ENCODE peak calls at places on chromosomes 12 and 14, in four cellular contexts. Y is HepG2, H is K562, X is GM12878. K is an unnamed sample.

GRCh38 chr14:68770051-68770450 is 22.8 kb downstream of the ZFP36L1 start:
- DNase-seq in Y (no peak), H (no peak), X (no peak), K (no peak)

GRCh38 chr14:35932659-35933159 is 106.6 kb downstream of the BRMS1L start:
- DNase-seq in Y (no peak), H (no peak), X (peak; percentile 47), K (no peak)

GRCh38 chr12:69885656-69886055 is 60.6 kb downstream of the MYRFL start:
- DNase-seq in Y (no peak), H (no peak), X (no peak), K (no peak)

GRCh38 chr12:124949779-124950728 is 35.6 kb upstream of the UBC start:
- DNase-seq in Y (no peak), H (no peak), X (no peak), K (peak; percentile 16)

GRCh38 chr14:72921396-72921795 is 4.9 kb upstream of the DCAF4 start:
- DNase-seq in Y (no peak), H (no peak), X (no peak), K (no peak)

GRCh38 chr14:68248481-68249255 is 429.1 kb downstream of the RAD51B start:
- DNase-seq in Y (peak; percentile 54), H (no peak), X (peak; percentile 89), K (peak; percentile 64)

GRCh38 chr12:99529966-99530365 is 117.6 kb upstream of the GARIN6 start:
- DNase-seq in Y (no peak), H (no peak), X (peak; percentile 62), K (no peak)

GRCh38 chr12:68290126-68290525 is 36.7 kb upstream of the IL22 start:
- DNase-seq in Y (no peak), H (no peak), X (peak; percentile 93), K (no peak)

GRCh38 chr12:102816816-102817434 is 100.1 kb downstream of the PAH start:
- DNase-seq in Y (peak; percentile 24), H (peak; percentile 51), X (no peak), K (peak; percentile 31)

GRCh38 chr12:46711756-46712155 is 114.0 kb downstream of the SLC38A4 start:
- DNase-seq in Y (no peak), H (no peak), X (no peak), K (no peak)

GRCh38 chr12:16307843-16308475 is 30.5 kb upstream of the SLC15A5 start:
- DNase-seq in Y (no peak), H (no peak), X (no peak), K (no peak)

GRCh38 chr12:16300222-16300621 is 22.7 kb upstream of the SLC15A5 start:
- DNase-seq in Y (no peak), H (no peak), X (no peak), K (no peak)

GRCh38 chr14:76311410-76311758 is 64.6 kb upstream of the ESRRB start:
- DNase-seq in Y (no peak), H (no peak), X (no peak), K (no peak)

GRCh38 chr12:5739862-5740370 is 205.1 kb downstream of the ANO2 start:
- DNase-seq in Y (no peak), H (no peak), X (no peak), K (no peak)

GRCh38 chr12:122043476-122043875 is 21.8 kb downstream of the BCL7A start:
- DNase-seq in Y (no peak), H (no peak), X (no peak), K (no peak)

GRCh38 chr12:67519824-67520433 is 128.6 kb upstream of the DYRK2 start:
- DNase-seq in Y (no peak), H (no peak), X (no peak), K (no peak)

GRCh38 chr12:51971679-51972423 is 20.4 kb downstream of the ACVR1B start:
- DNase-seq in Y (no peak), H (no peak), X (no peak), K (no peak)

GRCh38 chr12:114799574-114800487 is 115.9 kb upstream of the TBX3 start:
- DNase-seq in Y (peak; percentile 100), H (no peak), X (no peak), K (no peak)

GRCh38 chr14:31902915-31903646 is 174.0 kb upstream of the ARHGAP5 start:
- DNase-seq in Y (no peak), H (peak; percentile 13), X (no peak), K (no peak)

GRCh38 chr12:42320796-42321195 is 5.1 kb downstream of the ZCRB1 start:
- DNase-seq in Y (no peak), H (no peak), X (no peak), K (no peak)

GRCh38 chr12:70243510-70244331 is 488 bp downstream of the CNOT2 start:
- DNase-seq in Y (peak; percentile 43), H (peak; percentile 84), X (no peak), K (peak; percentile 93)

GRCh38 chr14:75995372-75996041 is 9.9 kb downstream of the IFT43 start:
- DNase-seq in Y (no peak), H (no peak), X (no peak), K (no peak)

GRCh38 chr14:77478796-77479195 is 19.8 kb downstream of the ISM2 start:
- DNase-seq in Y (no peak), H (no peak), X (peak; percentile 30), K (no peak)

GRCh38 chr12:24039113-24039525 is 89.6 kb upstream of the SOX5 start:
- DNase-seq in Y (peak; percentile 96), H (no peak), X (no peak), K (no peak)

GRCh38 chr12:109115758-109116610 is at the start of gene ACACB:
- DNase-seq in Y (peak; percentile 94), H (no peak), X (no peak), K (peak; percentile 62)

GRCh38 chr14:23602181-23603095 is 23.8 kb upstream of the JPH4 start:
- DNase-seq in Y (peak; percentile 98), H (no peak), X (no peak), K (no peak)

GRCh38 chr12:90576707-90577106 is 378.3 kb downstream of the CCER1 start:
- DNase-seq in Y (no peak), H (no peak), X (no peak), K (no peak)

GRCh38 chr14:102717211-102717610 is 60.0 kb upstream of the TRAF3 start:
- DNase-seq in Y (no peak), H (no peak), X (no peak), K (no peak)

GRCh38 chr14:54489731-54490447 is 1.1 kb upstream of the GMFB start:
- DNase-seq in Y (no peak), H (no peak), X (no peak), K (no peak)

GRCh38 chr14:105430535-105430934 is 10.9 kb downstream of the MTA1 start:
- DNase-seq in Y (no peak), H (no peak), X (no peak), K (no peak)

GRCh38 chr14:100291305-100292075 is 14.8 kb downstream of the SLC25A29 start:
- DNase-seq in Y (no peak), H (no peak), X (no peak), K (peak; percentile 23)
- TF ChIP-seq REST in Y (no peak), H (no peak), X (no peak), K (no peak)

DNA sequence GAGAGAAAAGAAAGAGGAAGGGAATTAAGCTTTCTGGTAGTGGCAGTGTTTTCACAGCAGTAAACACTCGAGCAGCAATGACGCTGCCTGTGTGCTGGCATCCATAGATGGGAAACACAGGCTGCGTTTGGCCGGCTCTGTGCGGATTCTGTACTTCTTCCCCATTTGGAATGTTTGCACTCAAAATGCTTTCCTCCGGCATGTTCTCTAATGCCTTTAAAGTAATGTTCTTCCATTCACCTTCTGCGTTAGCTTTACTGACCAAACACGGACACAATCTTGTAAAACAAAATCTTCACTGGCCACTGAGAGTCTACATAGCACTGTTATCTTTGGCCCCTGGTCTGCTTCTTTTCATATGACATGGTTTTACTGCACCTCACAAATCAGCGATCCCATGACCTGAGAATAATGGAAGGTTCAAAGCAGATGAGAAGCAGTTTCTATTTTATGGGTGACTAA is 31.4 kb downstream of the DCP1B start:
- DNase-seq in Y (no peak), H (no peak), X (no peak), K (no peak)
- TF ChIP-seq NFIC in Y (no peak), H (no peak), X (no peak), K (no peak)

GRCh38 chr14:101320386-101320785 is 240.9 kb upstream of the DIO3 start:
- DNase-seq in Y (no peak), H (no peak), X (no peak), K (no peak)
- TF ChIP-seq REST in Y (no peak), H (no peak), X (no peak), K (no peak)

DNA sequence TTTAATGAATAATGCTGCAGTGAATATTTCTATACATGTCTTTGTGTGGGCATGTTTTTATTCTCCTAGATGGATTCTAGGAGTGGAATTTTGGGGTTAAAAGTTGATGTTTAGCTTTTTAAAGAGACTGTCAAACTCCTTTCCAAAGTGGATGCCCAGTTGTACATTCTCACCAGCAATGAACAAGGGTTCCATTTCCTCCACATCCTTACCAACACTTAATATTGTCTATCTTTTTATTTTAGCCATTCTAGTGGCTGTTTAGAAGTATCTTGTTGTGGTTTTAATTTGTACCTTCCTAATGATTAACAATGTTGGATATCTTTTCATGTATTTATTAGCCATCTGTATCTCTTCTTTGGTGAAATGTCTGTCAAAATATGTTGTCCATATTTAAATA is 109.8 kb downstream of the SMOC1 start:
- DNase-seq in Y (no peak), H (no peak), X (no peak), K (no peak)
- TF ChIP-seq NFIC in Y (no peak), H (no peak), X (no peak), K (no peak)

DNA sequence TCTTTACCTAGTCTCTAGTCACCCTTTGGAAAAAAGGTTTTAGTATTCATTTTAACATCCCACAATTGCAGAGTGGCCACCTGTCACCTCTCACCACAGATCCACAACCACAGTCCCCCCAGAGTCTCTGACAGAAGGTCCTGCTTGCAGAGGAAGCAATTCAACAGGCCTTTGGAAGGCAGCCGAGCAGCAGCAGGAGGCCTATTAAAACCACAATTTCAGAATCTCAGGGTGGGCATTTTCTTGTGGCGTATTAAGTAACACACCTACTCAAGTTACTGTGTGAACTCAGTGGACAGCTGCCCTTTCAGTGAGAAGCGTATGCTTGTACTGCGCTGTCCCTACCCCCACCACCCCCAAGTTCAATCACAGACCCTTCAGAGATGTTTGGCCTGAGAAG is 234.0 kb upstream of the HMGA2 start:
- DNase-seq in Y (no peak), H (no peak), X (no peak), K (no peak)
- TF ChIP-seq REST in Y (no peak), H (no peak), X (no peak), K (no peak)

GRCh38 chr12:31962076-31962475 is 2.9 kb downstream of the RESF1 start:
- DNase-seq in Y (no peak), H (no peak), X (no peak), K (no peak)

GRCh38 chr12:31959051-31959700 is at the start of gene RESF1:
- DNase-seq in Y (peak; percentile 79), H (peak; percentile 85), X (peak; percentile 57), K (peak; percentile 96)

GRCh38 chr12:31958601-31959000 is 614 bp upstream of the RESF1 start:
- DNase-seq in Y (peak; percentile 37), H (no peak), X (no peak), K (no peak)

GRCh38 chr12:31961137-31961536 is 1.9 kb downstream of the RESF1 start:
- DNase-seq in Y (no peak), H (no peak), X (no peak), K (no peak)

GRCh38 chr12:31959701-31960391 is 631 bp downstream of the RESF1 start:
- DNase-seq in Y (peak; percentile 17), H (no peak), X (peak; percentile 48), K (peak; percentile 81)
- TF ChIP-seq NFIC in Y (no peak), H (no peak), X (peak; percentile 50), K (no peak)

K was measured in SK-N-SH.